ENCODE peak calls at places on chromosomes 7 and 10, in five cellular contexts. B is brain microvascular endothelial cell, E is psoas muscle, C is breast epithelium, G is GM06990. D is an unnamed sample.

GRCh38 chr7:98827258-98827657 is 42.6 kb downstream of the TMEM130 start:
- DNase-seq in B (no peak), E (no peak), C (no peak), G (no peak), D (no peak)

GRCh38 chr10:3395487-3395886 is 222.9 kb upstream of the PITRM1 start:
- DNase-seq in B (no peak), E (no peak), C (no peak), G (no peak), D (no peak)

GRCh38 chr7:141700848-141701371 is 1.1 kb downstream of the DENND11 start:
- DNase-seq in B (no peak), E (no peak), C (no peak), G (peak; percentile 24), D (no peak)

GRCh38 chr10:22133640-22134624 is 83.9 kb downstream of the EBLN1 start:
- DNase-seq in B (no peak), E (no peak), C (no peak), G (peak; percentile 6), D (no peak)

GRCh38 chr10:125692932-125693847 is 10.2 kb upstream of the TEX36 start:
- DNase-seq in B (no peak), E (no peak), C (peak; percentile 44), G (no peak), D (peak; percentile 67)

GRCh38 chr7:19520392-19520791 is 188.4 kb downstream of the POLR1F start:
- DNase-seq in B (no peak), E (no peak), C (no peak), G (no peak), D (no peak)

GRCh38 chr7:116986611-116987565 is 33.6 kb downstream of the ST7 start:
- DNase-seq in B (no peak), E (no peak), C (no peak), G (no peak), D (no peak)

GRCh38 chr10:52526251-52526823 is 212.3 kb downstream of the DKK1 start:
- DNase-seq in B (no peak), E (no peak), C (no peak), G (no peak), D (no peak)

GRCh38 chr7:1459930-1460756 is 873 bp upstream of the MICALL2 start:
- DNase-seq in B (no peak), E (no peak), C (no peak), G (no peak), D (no peak)

GRCh38 chr10:18608581-18608980 is 42.8 kb downstream of the NSUN6 start:
- DNase-seq in B (no peak), E (no peak), C (no peak), G (no peak), D (no peak)

GRCh38 chr7:134649231-134649775 is 2.6 kb downstream of the BPGM start:
- DNase-seq in B (no peak), E (no peak), C (no peak), G (no peak), D (no peak)

GRCh38 chr10:132545659-132546367 is 8.2 kb downstream of the INPP5A start:
- DNase-seq in B (no peak), E (peak; percentile 39), C (no peak), G (no peak), D (no peak)

GRCh38 chr7:139870406-139870805 is 41.3 kb downstream of the TBXAS1 start:
- DNase-seq in B (no peak), E (no peak), C (no peak), G (no peak), D (no peak)

GRCh38 chr7:5482020-5482498 is 58.4 kb upstream of the TNRC18 start:
- DNase-seq in B (no peak), E (no peak), C (no peak), G (no peak), D (no peak)

GRCh38 chr10:115094605-115095004 is 1.4 kb downstream of the ATRNL1 start:
- DNase-seq in B (no peak), E (no peak), C (no peak), G (no peak), D (no peak)

GRCh38 chr10:88386878-88387773 is 196.0 kb downstream of the RNLS start:
- DNase-seq in B (peak; percentile 96), E (no peak), C (no peak), G (peak; percentile 70), D (no peak)

GRCh38 chr7:4273566-4274230 is 408.4 kb upstream of the FOXK1 start:
- DNase-seq in B (no peak), E (no peak), C (no peak), G (no peak), D (no peak)

GRCh38 chr7:138278601-138279000 is 181.5 kb upstream of the TRIM24 start:
- DNase-seq in B (peak; percentile 28), E (no peak), C (no peak), G (no peak), D (no peak)

GRCh38 chr7:24756989-24757798 is at the start of gene GSDME:
- DNase-seq in B (peak; percentile 12), E (peak; percentile 81), C (no peak), G (peak; percentile 80), D (no peak)

GRCh38 chr7:44772867-44773266 is 23.6 kb upstream of the PPIA start:
- DNase-seq in B (no peak), E (no peak), C (no peak), G (no peak), D (no peak)

GRCh38 chr7:28759373-28760013 is 198.6 kb downstream of the TRIL start:
- DNase-seq in B (no peak), E (no peak), C (no peak), G (no peak), D (no peak)

GRCh38 chr7:76343931-76344321 is 14.9 kb downstream of the YWHAG start:
- DNase-seq in B (no peak), E (no peak), C (no peak), G (no peak), D (no peak)

GRCh38 chr7:88664630-88665233 is 94.8 kb upstream of the ZNF804B start:
- DNase-seq in B (peak; percentile 21), E (no peak), C (no peak), G (no peak), D (no peak)

GRCh38 chr7:77269360-77270075 is 69.9 kb upstream of the FGL2 start:
- DNase-seq in B (no peak), E (no peak), C (no peak), G (no peak), D (no peak)

GRCh38 chr7:140899883-140900282 is 24.8 kb downstream of the BRAF start:
- DNase-seq in B (no peak), E (no peak), C (no peak), G (no peak), D (no peak)

GRCh38 chr7:121084256-121084655 is 95.7 kb downstream of the CPED1 start:
- DNase-seq in B (no peak), E (no peak), C (no peak), G (no peak), D (no peak)

GRCh38 chr7:28329616-28330373 is 82.5 kb upstream of the CREB5 start:
- DNase-seq in B (no peak), E (no peak), C (no peak), G (peak; percentile 26), D (no peak)

GRCh38 chr7:106177738-106178592 is 65.9 kb upstream of the SYPL1 start:
- DNase-seq in B (no peak), E (peak; percentile 56), C (no peak), G (no peak), D (no peak)

DNA sequence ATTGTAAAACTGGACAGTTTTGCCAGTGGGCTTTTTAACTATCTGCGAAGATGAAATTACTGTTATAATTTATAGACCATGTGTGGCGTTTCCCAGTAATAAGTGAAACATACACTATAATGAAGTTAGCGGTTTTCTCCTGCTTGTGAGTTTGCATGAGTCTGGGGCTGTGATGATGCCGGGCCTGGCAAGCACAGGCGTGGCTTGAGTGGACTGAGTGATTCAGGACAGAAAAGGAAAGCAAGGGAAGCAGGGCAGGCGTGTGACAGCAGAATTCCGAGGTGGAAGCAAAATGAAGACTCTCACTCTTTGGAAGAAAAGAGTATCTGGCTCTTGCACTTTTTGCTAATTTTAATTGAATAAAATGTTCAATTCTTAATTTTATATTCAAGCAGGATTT is 90.5 kb downstream of the CUL1 start:
- DNase-seq in B (no peak), E (no peak), C (no peak), G (no peak), D (no peak)
- H3K4me3 ChIP-seq in B (no peak overlapping the region), E (no peak overlapping the region), C (no peak overlapping the region), G (no peak overlapping the region), D (no peak overlapping the region)

DNA sequence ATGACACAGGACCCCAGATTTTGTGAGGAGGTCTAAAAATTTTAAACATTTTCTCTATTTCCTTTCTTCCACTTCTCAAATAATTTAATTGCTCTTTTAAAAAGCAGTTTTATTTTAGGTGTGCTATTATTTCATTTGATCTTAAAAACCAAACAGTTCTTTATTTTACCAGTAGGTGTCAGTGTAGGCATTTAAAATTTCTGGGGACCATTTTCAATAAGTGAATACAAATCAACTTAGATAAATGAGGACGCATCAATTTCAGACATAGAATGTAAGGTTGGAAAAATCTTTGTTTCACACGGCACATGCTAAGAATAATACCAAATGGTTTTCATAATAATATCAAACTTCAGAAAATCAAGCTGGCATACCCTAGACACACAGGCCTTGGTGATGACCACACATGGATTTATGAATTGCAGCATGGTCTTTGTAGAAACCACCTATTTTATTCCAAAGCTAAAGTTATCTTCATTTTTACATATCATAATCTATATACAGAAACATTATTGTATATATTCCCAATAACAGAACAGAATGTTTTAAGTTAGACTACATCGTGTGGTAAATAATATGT is 127.6 kb upstream of the SLC26A5 start:
- DNase-seq in B (no peak), E (no peak), C (no peak), G (peak; percentile 6), D (peak; percentile 30)
- TF ChIP-seq CTCF in B (peak; percentile 15), E (peak; percentile 57), C (peak; percentile 60), G (peak; percentile 46), D (peak; percentile 46)

DNA sequence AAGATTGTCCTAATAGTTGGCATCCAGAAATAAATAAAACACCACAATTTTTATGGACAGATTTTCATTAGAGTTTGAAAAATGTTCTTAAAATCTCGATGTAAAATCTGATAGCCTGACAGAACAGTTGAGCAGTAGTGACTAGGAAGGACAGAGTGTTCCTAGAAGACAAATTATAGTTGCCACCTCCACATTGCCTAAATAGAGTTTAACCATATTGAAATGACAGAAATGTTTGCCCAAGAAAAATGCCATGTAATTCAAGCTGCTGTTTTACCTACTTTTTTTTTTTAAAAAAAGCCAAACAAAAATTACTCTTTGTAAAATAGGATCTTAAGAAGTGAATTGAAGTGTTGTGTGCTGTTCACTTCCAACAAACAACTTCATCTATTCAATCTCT is 8.9 kb upstream of the HERC4 start:
- DNase-seq in B (no peak), E (no peak), C (no peak), G (no peak), D (no peak)
- H3K4me3 ChIP-seq in B (no peak overlapping the region), E (no peak overlapping the region), C (no peak overlapping the region), G (no peak overlapping the region), D (no peak overlapping the region)

GRCh38 chr7:50481867-50482266 is 31.7 kb upstream of the FIGNL1 start:
- DNase-seq in B (no peak), E (no peak), C (no peak), G (no peak), D (no peak)
- TF ChIP-seq CTCF in B (no peak), E (no peak), C (no peak), G (peak; percentile 17), D (peak; percentile 9)

DNA sequence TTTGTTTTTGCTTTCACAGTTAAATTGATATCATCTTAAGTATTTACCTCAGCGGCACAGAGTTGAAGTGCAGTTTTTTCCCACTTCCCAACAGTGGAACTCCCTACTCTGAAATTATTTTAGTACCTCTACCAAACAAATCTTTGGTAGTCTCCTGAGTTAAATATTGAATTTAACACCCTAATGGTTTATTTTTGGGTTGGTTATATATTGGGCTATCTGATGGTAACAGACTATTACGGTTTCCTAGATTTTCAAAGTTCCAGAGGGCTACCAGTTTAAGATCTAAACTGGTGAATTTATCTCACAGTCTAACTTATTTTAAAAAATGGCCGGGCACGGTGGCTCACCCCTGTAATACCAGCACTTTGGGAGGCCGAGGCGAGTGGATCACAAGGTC is 1.3 kb downstream of the ZNF277 start:
- DNase-seq in B (no peak), E (no peak), C (no peak), G (no peak), D (no peak)
- H3K4me3 ChIP-seq in B (no peak overlapping the region), E (peak overlapping the region; percentile 86), C (no peak overlapping the region), G (no peak overlapping the region), D (peak overlapping the region; percentile 89)

D was measured in LNCaP clone FGC.